ENCODE peak calls at places on chromosomes 2 and 18, in ten cellular contexts. S is MM.1S, E is OCI-LY7, Z is PC-9, Y is GM23248, P is HCT116, L is GM23338, G is PC-3, F is hepatocyte, R is SK-N-SH. X is an unnamed sample.

GRCh38 chr2:236634203-236634602 is 64.6 kb downstream of the ACKR3 start:
- DNase-seq in F (no peak), G (no peak), R (no peak), S (no peak), L (no peak), Z (no peak), Y (no peak), E (no peak), P (no peak), X (no peak)

GRCh38 chr2:235532307-235532706 is 38.5 kb downstream of the AGAP1 start:
- DNase-seq in Z (no peak), F (no peak), E (no peak), Y (no peak), P (no peak), S (no peak), R (no peak), G (no peak), L (no peak), X (no peak)

GRCh38 chr2:191231995-191232394 is 13.2 kb upstream of the MYO1B start:
- DNase-seq in Y (peak; percentile 73), P (no peak), S (no peak), L (peak; percentile 64), E (no peak), Z (no peak), G (no peak), F (peak; percentile 42), R (no peak), X (peak; percentile 48)

GRCh38 chr18:7230646-7231349 is at the start of gene LRRC30:
- DNase-seq in G (no peak), L (no peak), Y (no peak), Z (no peak), E (no peak), R (no peak), P (no peak), F (no peak), S (no peak), X (no peak)

GRCh38 chr2:186950694-186951093 is 101.7 kb upstream of the ZSWIM2 start:
- DNase-seq in Y (peak; percentile 3), S (no peak), E (no peak), G (peak; percentile 71), R (no peak), Z (no peak), P (no peak), L (no peak), F (no peak), X (no peak)

GRCh38 chr2:74238879-74239278 is 40.5 kb downstream of the MTHFD2 start:
- DNase-seq in P (no peak), F (no peak), E (no peak), S (no peak), Y (peak; percentile 51), L (no peak), Z (no peak), R (no peak), G (peak; percentile 48), X (no peak)

GRCh38 chr18:61820842-61821241 is 72.0 kb downstream of the RNF152 start:
- DNase-seq in Y (no peak), G (no peak), S (no peak), Z (no peak), P (no peak), R (no peak), L (no peak), F (no peak), E (no peak), X (no peak)

GRCh38 chr2:55609931-55610578 is 7.4 kb downstream of the PPP4R3B start:
- DNase-seq in R (no peak), F (no peak), S (no peak), P (no peak), Y (no peak), G (no peak), Z (no peak), L (no peak), E (no peak), X (no peak)

GRCh38 chr2:20205069-20205468 is 19.9 kb downstream of the SDC1 start:
- DNase-seq in G (no peak), L (no peak), Z (no peak), P (no peak), Y (no peak), E (no peak), R (no peak), F (no peak), S (no peak), X (no peak)
- H3K9me2 ChIP-seq in G (no peaks in the 10 kb centered on the region), L (no peaks in the 10 kb centered on the region), Z (no peaks in the 10 kb centered on the region), P (no peaks in the 10 kb centered on the region), Y (no peaks in the 10 kb centered on the region), E (no peaks in the 10 kb centered on the region), R (no peaks in the 10 kb centered on the region), F (no peaks in the 10 kb centered on the region), S (no peaks in the 10 kb centered on the region), X (no peaks in the 10 kb centered on the region)

GRCh38 chr2:237692601-237693079 is 65.3 kb downstream of the LRRFIP1 start:
- DNase-seq in P (no peak), F (peak; percentile 46), Z (peak; percentile 47), Y (peak; percentile 59), S (no peak), G (peak; percentile 25), L (peak; percentile 61), R (peak; percentile 58), E (peak; percentile 39), X (peak; percentile 65)

GRCh38 chr2:237693281-237694039 is 66.1 kb downstream of the LRRFIP1 start:
- DNase-seq in Y (peak; percentile 87), S (no peak), G (peak; percentile 73), F (peak; percentile 55), Z (peak; percentile 49), P (no peak), R (no peak), L (no peak), E (peak; percentile 45), X (no peak)

GRCh38 chr2:237689569-237690131 is 62.3 kb downstream of the LRRFIP1 start:
- DNase-seq in F (no peak), E (no peak), P (no peak), L (no peak), R (no peak), Z (peak; percentile 54), G (peak; percentile 60), S (no peak), Y (peak; percentile 53), X (no peak)

GRCh38 chr2:237691908-237692600 is 64.7 kb downstream of the LRRFIP1 start:
- DNase-seq in E (peak; percentile 92), S (peak; percentile 92), G (peak; percentile 86), R (peak; percentile 99), Y (peak; percentile 96), Z (peak; percentile 99), F (peak; percentile 97), P (peak; percentile 73), L (peak; percentile 98), X (peak; percentile 96)

DNA sequence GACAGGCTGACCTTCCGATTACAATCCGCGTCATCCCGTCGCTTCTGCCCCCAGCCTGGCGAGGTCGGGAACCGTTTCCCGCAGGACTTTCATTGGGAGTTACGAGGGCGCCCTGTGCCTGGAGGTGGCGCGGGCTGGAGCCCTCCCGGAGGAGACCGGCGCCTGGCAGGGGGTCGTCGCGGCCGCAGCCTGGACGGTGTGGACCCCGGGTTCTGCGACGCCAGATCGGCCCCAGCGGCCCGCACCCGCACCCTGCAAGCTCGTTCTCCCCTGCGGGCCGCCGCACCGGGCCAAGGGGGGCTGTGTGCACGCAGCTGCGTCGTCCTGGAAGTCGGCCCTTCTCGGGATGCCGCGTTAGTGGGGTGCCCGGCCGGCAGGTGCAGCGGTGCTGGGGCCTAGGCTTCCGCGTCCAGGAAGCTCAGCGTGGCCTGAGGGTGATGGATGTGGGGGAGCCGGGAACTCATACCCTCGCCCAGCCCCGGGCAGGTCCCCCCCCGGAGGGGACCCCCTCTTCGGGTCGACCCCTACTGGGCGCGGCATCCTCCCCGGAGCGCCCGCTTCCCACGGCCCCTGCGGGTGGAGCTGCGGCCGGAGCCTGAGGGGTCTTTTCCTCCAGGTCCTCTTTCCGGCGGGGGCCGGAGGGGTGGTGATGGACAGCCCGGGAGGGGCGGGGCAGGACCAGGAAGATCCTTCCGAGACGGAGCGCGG is 64.0 kb downstream of the LRRFIP1 start:
- DNase-seq in L (peak; percentile 69), F (peak; percentile 51), Y (no peak), S (peak; percentile 38), Z (no peak), E (peak; percentile 62), R (no peak), G (peak; percentile 24), P (no peak), X (peak; percentile 70)
- H3K27ac ChIP-seq in L (peak overlapping the region; percentile 73), F (peak overlapping the region; percentile 78), Y (peak overlapping the region; percentile 29), S (no peak overlapping the region), Z (no peak overlapping the region), E (peak overlapping the region; percentile 16), R (peak overlapping the region; percentile 73), G (peak overlapping the region; percentile 32), P (peak overlapping the region; percentile 58), X (no peak overlapping the region)

DNA sequence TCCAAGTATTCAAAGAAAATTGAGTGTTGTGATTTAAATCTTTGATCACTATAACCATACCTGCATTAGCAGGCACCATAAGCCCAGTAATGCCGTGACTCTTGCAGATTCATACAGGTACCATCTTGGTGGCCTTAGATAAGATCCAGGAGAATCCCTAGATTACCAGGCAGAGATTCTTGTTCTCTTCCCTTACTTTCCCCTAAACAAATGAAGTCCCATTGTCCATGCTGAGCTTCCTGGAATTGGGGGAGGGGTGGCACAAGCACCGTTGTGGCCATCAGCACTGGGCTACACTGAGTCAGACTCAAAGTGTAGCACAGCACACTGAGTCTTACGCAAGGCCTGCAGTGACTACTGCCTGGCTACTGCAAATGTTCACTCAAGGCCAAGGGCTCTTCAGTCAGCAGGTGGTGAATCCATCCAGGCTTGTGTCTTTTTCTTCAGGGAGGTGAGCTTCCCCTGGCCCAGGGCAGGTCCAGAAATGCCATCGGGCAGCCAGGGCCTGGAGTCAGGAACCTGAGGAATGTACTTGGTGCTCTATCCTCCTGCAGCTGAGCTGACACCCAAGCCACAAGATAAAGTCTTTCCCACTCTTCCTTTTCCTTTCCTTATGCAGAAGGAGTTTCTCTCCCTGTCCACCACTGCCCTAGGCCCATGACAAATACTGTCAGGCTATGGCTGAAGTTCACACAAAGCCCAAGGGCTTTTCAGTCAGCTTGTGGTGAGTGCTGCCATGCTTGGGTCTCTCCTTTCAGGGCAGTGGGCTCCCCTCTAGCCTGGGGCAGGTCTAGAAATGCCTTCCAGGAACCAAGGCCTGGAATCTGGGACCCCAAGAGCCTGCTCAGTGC is 52.6 kb downstream of the CD28 start:
- DNase-seq in Y (peak; percentile 94), R (no peak), S (no peak), F (no peak), E (no peak), G (peak; percentile 88), L (no peak), P (no peak), Z (peak; percentile 55), X (no peak)
- H3K9me2 ChIP-seq in Y (no peaks in the 10 kb centered on the region), R (no peaks in the 10 kb centered on the region), S (no peaks in the 10 kb centered on the region), F (no peaks in the 10 kb centered on the region), E (no peaks in the 10 kb centered on the region), G (no peaks in the 10 kb centered on the region), L (peaks cover 9% of the 10 kb centered on the region), P (no peaks in the 10 kb centered on the region), Z (no peaks in the 10 kb centered on the region), X (no peaks in the 10 kb centered on the region)

GRCh38 chr2:65427536-65427935 is 4.9 kb downstream of the SPRED2 start:
- DNase-seq in E (no peak), G (no peak), S (no peak), P (no peak), Z (no peak), R (no peak), Y (no peak), L (no peak), F (no peak), X (no peak)

GRCh38 chr2:65429799-65430514 is 2.4 kb downstream of the SPRED2 start:
- DNase-seq in S (no peak), R (no peak), Z (no peak), Y (peak; percentile 28), P (no peak), F (peak; percentile 32), G (peak; percentile 38), E (no peak), L (peak; percentile 39), X (no peak)

GRCh38 chr2:65432227-65433190 is at the start of gene SPRED2:
- DNase-seq in Y (peak; percentile 99), S (peak; percentile 94), E (peak; percentile 92), G (peak; percentile 95), P (peak; percentile 95), Z (peak; percentile 92), F (peak; percentile 95), L (peak; percentile 96), R (peak; percentile 89), X (peak; percentile 96)

GRCh38 chr2:65431417-65432226 is 777 bp downstream of the SPRED2 start:
- DNase-seq in Y (peak; percentile 77), P (no peak), L (peak; percentile 72), E (peak; percentile 91), G (peak; percentile 31), Z (peak; percentile 47), S (peak; percentile 76), F (peak; percentile 68), R (peak; percentile 68), X (peak; percentile 91)

GRCh38 chr2:65430515-65431416 is 1.6 kb downstream of the SPRED2 start:
- DNase-seq in Z (peak; percentile 73), S (peak; percentile 85), Y (peak; percentile 70), P (peak; percentile 75), L (peak; percentile 56), F (peak; percentile 80), G (peak; percentile 69), R (peak; percentile 75), E (peak; percentile 89), X (peak; percentile 78)
- H3K27ac ChIP-seq in Z (peak overlapping the region; percentile 59), S (peak overlapping the region; percentile 82), Y (peak overlapping the region; percentile 72), P (peak overlapping the region; percentile 88), L (no peak overlapping the region), F (peak overlapping the region; percentile 97), G (peak overlapping the region; percentile 68), R (peak overlapping the region; percentile 89), E (peak overlapping the region; percentile 77), X (no peak overlapping the region)

X was measured in Karpas-422.